ENCODE peak calls at places on chromosomes 3 and 15, in five cellular contexts. U is coronary artery, L is AG10803, X is ovary, C is dermis blood vessel endothelial cell. N is an unnamed sample.

GRCh38 chr3:139374099-139374498 is 15.3 kb downstream of the COPB2 start:
- DNase-seq in X (no peak), U (no peak), C (no peak), L (no peak), N (no peak)

GRCh38 chr3:194251461-194251860 is 99.7 kb downstream of the CPN2 start:
- DNase-seq in X (no peak), U (no peak), L (no peak), C (no peak), N (no peak)

GRCh38 chr15:97030251-97030650 is 699.8 kb downstream of the NR2F2 start:
- DNase-seq in C (no peak), X (no peak), L (no peak), U (no peak), N (no peak)

GRCh38 chr3:33089515-33089914 is 7.4 kb downstream of the GLB1 start:
- DNase-seq in C (no peak), L (no peak), U (no peak), X (no peak), N (no peak)

GRCh38 chr3:195072916-195073564 is 197.9 kb downstream of the XXYLT1 start:
- DNase-seq in X (peak), L (no peak), U (no peak), C (no peak), N (no peak)

GRCh38 chr15:74523982-74524381 is 17.0 kb upstream of the ARID3B start:
- DNase-seq in L (no peak), X (no peak), U (no peak), C (no peak), N (no peak)

GRCh38 chr3:149657796-149658443 is at the start of gene WWTR1:
- DNase-seq in X (peak), C (peak), L (peak), U (peak), N (peak)

GRCh38 chr3:46127503-46127902 is 80.6 kb downstream of the CCR1 start:
- DNase-seq in X (no peak), L (peak), U (no peak), C (peak), N (no peak)

GRCh38 chr3:157312366-157312745 is 124.3 kb upstream of the PTX3 start:
- DNase-seq in X (no peak), C (no peak), L (peak), U (no peak), N (no peak)

GRCh38 chr3:53554559-53555511 is 60.4 kb downstream of the CACNA1D start:
- DNase-seq in C (no peak), L (no peak), X (no peak), U (no peak), N (no peak)

GRCh38 chr3:35505181-35505580 is 134.1 kb upstream of the ARPP21 start:
- DNase-seq in L (no peak), C (no peak), X (no peak), U (no peak), N (no peak)

GRCh38 chr3:54827056-54827687 is 100.7 kb downstream of the LRTM1 start:
- DNase-seq in C (no peak), X (no peak), U (no peak), L (no peak), N (no peak)

GRCh38 chr3:94043285-94043684 is 14.9 kb upstream of the STX19 start:
- DNase-seq in U (no peak), L (no peak), C (no peak), X (no peak), N (no peak)

GRCh38 chr3:65526656-65527055 is 512.1 kb downstream of the MAGI1 start:
- DNase-seq in X (no peak), C (no peak), U (no peak), L (no peak), N (no peak)

GRCh38 chr3:48990636-48991421 is 788 bp downstream of the P4HTM start:
- DNase-seq in C (peak), U (no peak), X (no peak), L (peak), N (no peak)

GRCh38 chr3:88440701-88441100 is 290.9 kb downstream of the C3orf38 start:
- DNase-seq in C (no peak), L (no peak), U (no peak), X (no peak), N (no peak)

GRCh38 chr15:60228096-60228495 is 169.7 kb downstream of the ANXA2 start:
- DNase-seq in X (no peak), C (no peak), U (no peak), L (no peak), N (no peak)

GRCh38 chr3:133930341-133930933 is 34.8 kb upstream of the RAB6B start:
- DNase-seq in U (no peak), L (peak), X (no peak), C (peak), N (no peak)

GRCh38 chr3:183350164-183350563 is 78.3 kb downstream of the MCF2L2 start:
- DNase-seq in U (no peak), C (no peak), L (no peak), X (no peak), N (no peak)

GRCh38 chr15:64162478-64162868 is 349 bp downstream of the PPIB start:
- DNase-seq in L (no peak), X (no peak), C (no peak), U (no peak), N (no peak)

GRCh38 chr3:56468184-56469106 is at the start of gene ERC2:
- DNase-seq in X (peak), U (no peak), C (peak), L (peak), N (no peak)

GRCh38 chr15:52417501-52417900 is 111.2 kb downstream of the MYO5A start:
- DNase-seq in L (peak), X (no peak), U (no peak), C (peak), N (no peak)

GRCh38 chr3:153315781-153316180 is 153.8 kb downstream of the RAP2B start:
- DNase-seq in U (no peak), C (no peak), X (no peak), L (peak), N (no peak)

GRCh38 chr15:100780208-100780800 is 99.3 kb upstream of the ALDH1A3 start:
- DNase-seq in C (no peak), X (peak), L (no peak), U (peak), N (peak)

GRCh38 chr3:88195951-88196434 is 46.2 kb downstream of the C3orf38 start:
- DNase-seq in U (no peak), C (no peak), X (no peak), L (no peak), N (no peak)

GRCh38 chr15:62998262-62998909 is 44.2 kb upstream of the TPM1 start:
- DNase-seq in U (no peak), X (no peak), L (no peak), C (no peak), N (no peak)

GRCh38 chr3:9746330-9746729 is 3.4 kb upstream of the OGG1 start:
- DNase-seq in L (peak), C (peak), X (no peak), U (no peak), N (no peak)

GRCh38 chr3:187063286-187064081 is 75.8 kb downstream of the RPL39L start:
- DNase-seq in C (no peak), X (no peak), L (no peak), U (no peak), N (no peak)

GRCh38 chr15:49088996-49089395 is 42.8 kb upstream of the SECISBP2L start:
- DNase-seq in C (no peak), U (no peak), L (no peak), X (no peak), N (no peak)

GRCh38 chr3:13281657-13282527 is 138.2 kb downstream of the NUP210 start:
- DNase-seq in L (no peak), X (peak), U (no peak), C (peak), N (no peak)

GRCh38 chr15:67101981-67102929 is 36.9 kb downstream of the SMAD3 start:
- DNase-seq in L (peak), C (peak), U (no peak), X (no peak), N (no peak)

GRCh38 chr3:181919375-181919774 is 207.7 kb downstream of the SOX2 start:
- DNase-seq in X (no peak), U (no peak), L (no peak), C (no peak), N (no peak)

GRCh38 chr3:49790626-49791411 is 4.5 kb upstream of the IP6K1 start:
- DNase-seq in U (peak), C (no peak), X (no peak), L (no peak), N (no peak)

GRCh38 chr15:67603063-67603462 is 60.6 kb downstream of the MAP2K5 start:
- DNase-seq in L (no peak), C (no peak), U (no peak), X (no peak), N (no peak)

N was measured in mesenteric fat pad.